ENCODE peak calls at places on chromosomes 16 and 17, in six cellular contexts. One of them, this sample, is unnamed.

GRCh38 chr17:68197091-68197996 is 50.5 kb upstream of the AMZ2 start:
- DNase-seq in activated naive CD4-positive, alpha-beta T cell treated with anti-CD3 and anti-CD28 coated beads for 36 hours: no peak
- DNase-seq in effector CD4-positive, alpha-beta T cell: peak
- DNase-seq in IMR-90: no peak
- DNase-seq in amniotic stem cell: no peak
- DNase-seq in tibial nerve: no peak
- DNase-seq in this sample: no peak

GRCh38 chr16:79659352-79659751 is 58.8 kb upstream of the MAF start:
- DNase-seq in activated naive CD4-positive, alpha-beta T cell treated with anti-CD3 and anti-CD28 coated beads for 36 hours: no peak
- DNase-seq in effector CD4-positive, alpha-beta T cell: no peak
- DNase-seq in IMR-90: no peak
- DNase-seq in amniotic stem cell: no peak
- DNase-seq in tibial nerve: no peak
- DNase-seq in this sample: no peak

GRCh38 chr16:72126429-72126765 is 32.8 kb downstream of the DHX38 start:
- DNase-seq in activated naive CD4-positive, alpha-beta T cell treated with anti-CD3 and anti-CD28 coated beads for 36 hours: no peak
- DNase-seq in effector CD4-positive, alpha-beta T cell: no peak
- DNase-seq in IMR-90: no peak
- DNase-seq in amniotic stem cell: no peak
- DNase-seq in tibial nerve: no peak
- DNase-seq in this sample: no peak

GRCh38 chr17:83173997-83174858 is 94.8 kb downstream of the METRNL start:
- DNase-seq in activated naive CD4-positive, alpha-beta T cell treated with anti-CD3 and anti-CD28 coated beads for 36 hours: peak
- DNase-seq in effector CD4-positive, alpha-beta T cell: no peak
- DNase-seq in IMR-90: peak
- DNase-seq in amniotic stem cell: no peak
- DNase-seq in tibial nerve: peak
- DNase-seq in this sample: no peak

GRCh38 chr17:77851921-77852320 is 106.6 kb upstream of the TNRC6C start:
- DNase-seq in activated naive CD4-positive, alpha-beta T cell treated with anti-CD3 and anti-CD28 coated beads for 36 hours: no peak
- DNase-seq in effector CD4-positive, alpha-beta T cell: no peak
- DNase-seq in IMR-90: no peak
- DNase-seq in amniotic stem cell: no peak
- DNase-seq in tibial nerve: no peak
- DNase-seq in this sample: no peak

GRCh38 chr16:81632392-81633146 is 146.5 kb upstream of the PLCG2 start:
- DNase-seq in activated naive CD4-positive, alpha-beta T cell treated with anti-CD3 and anti-CD28 coated beads for 36 hours: peak
- DNase-seq in effector CD4-positive, alpha-beta T cell: peak
- DNase-seq in IMR-90: peak
- DNase-seq in amniotic stem cell: peak
- DNase-seq in tibial nerve: no peak
- DNase-seq in this sample: no peak

GRCh38 chr16:648786-649589 is at the start of gene WDR90:
- DNase-seq in activated naive CD4-positive, alpha-beta T cell treated with anti-CD3 and anti-CD28 coated beads for 36 hours: peak
- DNase-seq in effector CD4-positive, alpha-beta T cell: peak
- DNase-seq in IMR-90: peak
- DNase-seq in amniotic stem cell: peak
- DNase-seq in tibial nerve: peak
- DNase-seq in this sample: peak

GRCh38 chr16:57915267-57915666 is 55.7 kb downstream of the CNGB1 start:
- DNase-seq in activated naive CD4-positive, alpha-beta T cell treated with anti-CD3 and anti-CD28 coated beads for 36 hours: no peak
- DNase-seq in effector CD4-positive, alpha-beta T cell: no peak
- DNase-seq in IMR-90: no peak
- DNase-seq in amniotic stem cell: no peak
- DNase-seq in tibial nerve: no peak
- DNase-seq in this sample: no peak

GRCh38 chr17:79562117-79562805 is 48.6 kb downstream of the RBFOX3 start:
- DNase-seq in activated naive CD4-positive, alpha-beta T cell treated with anti-CD3 and anti-CD28 coated beads for 36 hours: no peak
- DNase-seq in effector CD4-positive, alpha-beta T cell: no peak
- DNase-seq in IMR-90: no peak
- DNase-seq in amniotic stem cell: no peak
- DNase-seq in tibial nerve: no peak
- DNase-seq in this sample: no peak

GRCh38 chr17:69969897-69970296 is 105.1 kb upstream of the KCNJ16 start:
- DNase-seq in activated naive CD4-positive, alpha-beta T cell treated with anti-CD3 and anti-CD28 coated beads for 36 hours: no peak
- DNase-seq in effector CD4-positive, alpha-beta T cell: no peak
- DNase-seq in IMR-90: no peak
- DNase-seq in amniotic stem cell: no peak
- DNase-seq in tibial nerve: no peak
- DNase-seq in this sample: no peak

GRCh38 chr16:64948056-64948455 is 173.8 kb downstream of the CDH11 start:
- DNase-seq in activated naive CD4-positive, alpha-beta T cell treated with anti-CD3 and anti-CD28 coated beads for 36 hours: no peak
- DNase-seq in effector CD4-positive, alpha-beta T cell: no peak
- DNase-seq in IMR-90: no peak
- DNase-seq in amniotic stem cell: no peak
- DNase-seq in tibial nerve: no peak
- DNase-seq in this sample: no peak

GRCh38 chr17:67056746-67057490 is 12.6 kb downstream of the CACNG1 start:
- DNase-seq in activated naive CD4-positive, alpha-beta T cell treated with anti-CD3 and anti-CD28 coated beads for 36 hours: no peak
- DNase-seq in effector CD4-positive, alpha-beta T cell: no peak
- DNase-seq in IMR-90: no peak
- DNase-seq in amniotic stem cell: no peak
- DNase-seq in tibial nerve: no peak
- DNase-seq in this sample: no peak

GRCh38 chr16:1530349-1530882 is 3.0 kb upstream of the TMEM204 start:
- DNase-seq in activated naive CD4-positive, alpha-beta T cell treated with anti-CD3 and anti-CD28 coated beads for 36 hours: no peak
- DNase-seq in effector CD4-positive, alpha-beta T cell: no peak
- DNase-seq in IMR-90: no peak
- DNase-seq in amniotic stem cell: no peak
- DNase-seq in tibial nerve: no peak
- DNase-seq in this sample: no peak

GRCh38 chr17:80652751-80653330 is 108.2 kb downstream of the RPTOR start:
- DNase-seq in activated naive CD4-positive, alpha-beta T cell treated with anti-CD3 and anti-CD28 coated beads for 36 hours: no peak
- DNase-seq in effector CD4-positive, alpha-beta T cell: no peak
- DNase-seq in IMR-90: peak
- DNase-seq in amniotic stem cell: no peak
- DNase-seq in tibial nerve: no peak
- DNase-seq in this sample: no peak

GRCh38 chr17:2050871-2051387 is 4.0 kb upstream of the HIC1 start:
- DNase-seq in activated naive CD4-positive, alpha-beta T cell treated with anti-CD3 and anti-CD28 coated beads for 36 hours: no peak
- DNase-seq in effector CD4-positive, alpha-beta T cell: no peak
- DNase-seq in IMR-90: peak
- DNase-seq in amniotic stem cell: no peak
- DNase-seq in tibial nerve: no peak
- DNase-seq in this sample: peak

GRCh38 chr16:14501331-14502255 is 128.5 kb downstream of the PARN start:
- DNase-seq in activated naive CD4-positive, alpha-beta T cell treated with anti-CD3 and anti-CD28 coated beads for 36 hours: no peak
- DNase-seq in effector CD4-positive, alpha-beta T cell: no peak
- DNase-seq in IMR-90: peak
- DNase-seq in amniotic stem cell: peak
- DNase-seq in tibial nerve: peak
- DNase-seq in this sample: peak

GRCh38 chr17:31327534-31328526 is 6.4 kb upstream of the EVI2A start:
- DNase-seq in activated naive CD4-positive, alpha-beta T cell treated with anti-CD3 and anti-CD28 coated beads for 36 hours: no peak
- DNase-seq in effector CD4-positive, alpha-beta T cell: no peak
- DNase-seq in IMR-90: peak
- DNase-seq in amniotic stem cell: peak
- DNase-seq in tibial nerve: no peak
- DNase-seq in this sample: no peak

GRCh38 chr16:59971264-59971663 is 1237.1 kb upstream of the GOT2 start:
- DNase-seq in activated naive CD4-positive, alpha-beta T cell treated with anti-CD3 and anti-CD28 coated beads for 36 hours: no peak
- DNase-seq in effector CD4-positive, alpha-beta T cell: no peak
- DNase-seq in IMR-90: no peak
- DNase-seq in amniotic stem cell: no peak
- DNase-seq in tibial nerve: no peak
- DNase-seq in this sample: no peak

GRCh38 chr17:42010898-42011516 is 6.2 kb downstream of the DNAJC7 start:
- DNase-seq in activated naive CD4-positive, alpha-beta T cell treated with anti-CD3 and anti-CD28 coated beads for 36 hours: peak
- DNase-seq in effector CD4-positive, alpha-beta T cell: no peak
- DNase-seq in IMR-90: peak
- DNase-seq in amniotic stem cell: no peak
- DNase-seq in tibial nerve: no peak
- DNase-seq in this sample: no peak

GRCh38 chr16:58086381-58087208 is 42.6 kb downstream of the CFAP20 start:
- DNase-seq in activated naive CD4-positive, alpha-beta T cell treated with anti-CD3 and anti-CD28 coated beads for 36 hours: no peak
- DNase-seq in effector CD4-positive, alpha-beta T cell: no peak
- DNase-seq in IMR-90: no peak
- DNase-seq in amniotic stem cell: no peak
- DNase-seq in tibial nerve: no peak
- DNase-seq in this sample: no peak

GRCh38 chr16:1331712-1332617 is 1.5 kb upstream of the BAIAP3 start:
- DNase-seq in activated naive CD4-positive, alpha-beta T cell treated with anti-CD3 and anti-CD28 coated beads for 36 hours: peak
- DNase-seq in effector CD4-positive, alpha-beta T cell: peak
- DNase-seq in IMR-90: peak
- DNase-seq in amniotic stem cell: no peak
- DNase-seq in tibial nerve: no peak
- DNase-seq in this sample: no peak

GRCh38 chr16:30953511-30954124 is 3.9 kb upstream of the SETD1A start:
- DNase-seq in activated naive CD4-positive, alpha-beta T cell treated with anti-CD3 and anti-CD28 coated beads for 36 hours: peak
- DNase-seq in effector CD4-positive, alpha-beta T cell: peak
- DNase-seq in IMR-90: peak
- DNase-seq in amniotic stem cell: peak
- DNase-seq in tibial nerve: peak
- DNase-seq in this sample: peak

GRCh38 chr17:71959129-71959528 is 161.7 kb upstream of the SOX9 start:
- DNase-seq in activated naive CD4-positive, alpha-beta T cell treated with anti-CD3 and anti-CD28 coated beads for 36 hours: no peak
- DNase-seq in effector CD4-positive, alpha-beta T cell: no peak
- DNase-seq in IMR-90: peak
- DNase-seq in amniotic stem cell: no peak
- DNase-seq in tibial nerve: no peak
- DNase-seq in this sample: no peak

GRCh38 chr16:82280867-82281266 is 110.8 kb upstream of the MPHOSPH6 start:
- DNase-seq in activated naive CD4-positive, alpha-beta T cell treated with anti-CD3 and anti-CD28 coated beads for 36 hours: no peak
- DNase-seq in effector CD4-positive, alpha-beta T cell: no peak
- DNase-seq in IMR-90: no peak
- DNase-seq in amniotic stem cell: no peak
- DNase-seq in tibial nerve: no peak
- DNase-seq in this sample: no peak

GRCh38 chr17:82613283-82614094 is 34.8 kb downstream of the WDR45B start:
- DNase-seq in activated naive CD4-positive, alpha-beta T cell treated with anti-CD3 and anti-CD28 coated beads for 36 hours: no peak
- DNase-seq in effector CD4-positive, alpha-beta T cell: no peak
- DNase-seq in IMR-90: no peak
- DNase-seq in amniotic stem cell: no peak
- DNase-seq in tibial nerve: no peak
- DNase-seq in this sample: no peak

GRCh38 chr17:18967806-18968744 is 16.1 kb downstream of the SLC5A10 start:
- DNase-seq in activated naive CD4-positive, alpha-beta T cell treated with anti-CD3 and anti-CD28 coated beads for 36 hours: no peak
- DNase-seq in effector CD4-positive, alpha-beta T cell: no peak
- DNase-seq in IMR-90: no peak
- DNase-seq in amniotic stem cell: no peak
- DNase-seq in tibial nerve: no peak
- DNase-seq in this sample: no peak

GRCh38 chr17:1055751-1056645 is 59.1 kb downstream of the TIMM22 start:
- DNase-seq in activated naive CD4-positive, alpha-beta T cell treated with anti-CD3 and anti-CD28 coated beads for 36 hours: peak
- DNase-seq in effector CD4-positive, alpha-beta T cell: peak
- DNase-seq in IMR-90: peak
- DNase-seq in amniotic stem cell: no peak
- DNase-seq in tibial nerve: peak
- DNase-seq in this sample: no peak

GRCh38 chr16:3652373-3653037 is 2.0 kb upstream of the DNASE1 start:
- DNase-seq in activated naive CD4-positive, alpha-beta T cell treated with anti-CD3 and anti-CD28 coated beads for 36 hours: no peak
- DNase-seq in effector CD4-positive, alpha-beta T cell: no peak
- DNase-seq in IMR-90: no peak
- DNase-seq in amniotic stem cell: no peak
- DNase-seq in tibial nerve: peak
- DNase-seq in this sample: peak

GRCh38 chr17:50356418-50356817 is 10.5 kb downstream of the XYLT2 start:
- DNase-seq in activated naive CD4-positive, alpha-beta T cell treated with anti-CD3 and anti-CD28 coated beads for 36 hours: no peak
- DNase-seq in effector CD4-positive, alpha-beta T cell: no peak
- DNase-seq in IMR-90: no peak
- DNase-seq in amniotic stem cell: no peak
- DNase-seq in tibial nerve: no peak
- DNase-seq in this sample: no peak

GRCh38 chr17:48725005-48725293 is 2.0 kb downstream of the PRAC2 start:
- DNase-seq in activated naive CD4-positive, alpha-beta T cell treated with anti-CD3 and anti-CD28 coated beads for 36 hours: no peak
- DNase-seq in effector CD4-positive, alpha-beta T cell: no peak
- DNase-seq in IMR-90: no peak
- DNase-seq in amniotic stem cell: no peak
- DNase-seq in tibial nerve: no peak
- DNase-seq in this sample: no peak

GRCh38 chr17:16100737-16101400 is 101.2 kb downstream of the TTC19 start:
- DNase-seq in activated naive CD4-positive, alpha-beta T cell treated with anti-CD3 and anti-CD28 coated beads for 36 hours: no peak
- DNase-seq in effector CD4-positive, alpha-beta T cell: no peak
- DNase-seq in IMR-90: no peak
- DNase-seq in amniotic stem cell: no peak
- DNase-seq in tibial nerve: no peak
- DNase-seq in this sample: no peak

GRCh38 chr16:51049678-51050378 is 101.2 kb downstream of the SALL1 start:
- DNase-seq in activated naive CD4-positive, alpha-beta T cell treated with anti-CD3 and anti-CD28 coated beads for 36 hours: no peak
- DNase-seq in effector CD4-positive, alpha-beta T cell: no peak
- DNase-seq in IMR-90: no peak
- DNase-seq in amniotic stem cell: no peak
- DNase-seq in tibial nerve: no peak
- DNase-seq in this sample: no peak

GRCh38 chr17:17186051-17186450 is 20.1 kb downstream of the PLD6 start:
- DNase-seq in activated naive CD4-positive, alpha-beta T cell treated with anti-CD3 and anti-CD28 coated beads for 36 hours: peak
- DNase-seq in effector CD4-positive, alpha-beta T cell: no peak
- DNase-seq in IMR-90: peak
- DNase-seq in amniotic stem cell: no peak
- DNase-seq in tibial nerve: no peak
- DNase-seq in this sample: no peak

GRCh38 chr17:17042851-17043667 is 802 bp downstream of the MPRIP start:
- DNase-seq in activated naive CD4-positive, alpha-beta T cell treated with anti-CD3 and anti-CD28 coated beads for 36 hours: peak
- DNase-seq in effector CD4-positive, alpha-beta T cell: peak
- DNase-seq in IMR-90: peak
- DNase-seq in amniotic stem cell: no peak
- DNase-seq in tibial nerve: no peak
- DNase-seq in this sample: no peak

GRCh38 chr17:77132411-77133086 is 8.2 kb upstream of the SEC14L1 start:
- DNase-seq in activated naive CD4-positive, alpha-beta T cell treated with anti-CD3 and anti-CD28 coated beads for 36 hours: no peak
- DNase-seq in effector CD4-positive, alpha-beta T cell: no peak
- DNase-seq in IMR-90: no peak
- DNase-seq in amniotic stem cell: no peak
- DNase-seq in tibial nerve: no peak
- DNase-seq in this sample: no peak